ENCODE peak calls at places on chromosomes 4 and X, in eight cellular contexts. W, D, L, Q, C, X, B and F are unnamed samples. For H3K79me2, the result is how much of the 10 kb centered on the place peaks cover.

GRCh38 chr4:108644237-108644636 is 6.2 kb upstream of the OSTC start:
- DNase-seq in W (peak), D (no peak), L (peak), Q (peak), C (no peak), X (no peak), B (no peak), F (peak)

GRCh38 chr4:112109455-112110425 is 35.5 kb upstream of the FAM241A start:
- DNase-seq in W (peak), D (no peak), L (no peak), Q (peak), C (no peak), X (peak), B (no peak), F (peak)

GRCh38 chr4:15362541-15362940 is 65.3 kb upstream of the C1QTNF7 start:
- DNase-seq in W (no peak), D (no peak), L (no peak), Q (no peak), C (no peak), X (no peak), B (no peak), F (no peak)

GRCh38 chr4:172648471-172648870 is 520.1 kb upstream of the GALNT7 start:
- DNase-seq in W (peak), D (no peak), L (no peak), Q (no peak), C (no peak), X (no peak), B (no peak), F (peak)

GRCh38 chr4:70734168-70734954 is 12.6 kb downstream of the RUFY3 start:
- DNase-seq in W (peak), D (no peak), L (no peak), Q (peak), C (no peak), X (peak), B (no peak), F (peak)

GRCh38 chr4:17817027-17817426 is 6.2 kb downstream of the NCAPG start:
- DNase-seq in W (peak), D (peak), L (peak), Q (peak), C (peak), X (peak), B (no peak), F (peak)

GRCh38 chr4:41257901-41258300 is 1.2 kb downstream of the UCHL1 start:
- DNase-seq in W (no peak), D (no peak), L (peak), Q (no peak), C (no peak), X (peak), B (no peak), F (no peak)

GRCh38 chrX:19870710-19871490 is 16.5 kb downstream of the SH3KBP1 start:
- DNase-seq in W (no peak), D (no peak), L (no peak), Q (no peak), C (no peak), X (no peak), B (no peak), F (no peak)

GRCh38 chrX:126994011-126994410 is 174.5 kb downstream of the PRR32 start:
- DNase-seq in W (no peak), D (no peak), L (no peak), Q (no peak), C (no peak), X (no peak), B (no peak), F (no peak)

GRCh38 chr4:183505556-183506388 is 914 bp downstream of the ING2 start:
- DNase-seq in W (peak), D (peak), L (peak), Q (peak), C (peak), X (peak), B (peak), F (peak)

GRCh38 chr4:77100234-77100633 is 24.4 kb upstream of the CCNI start:
- DNase-seq in W (peak), D (no peak), L (peak), Q (no peak), C (no peak), X (no peak), B (no peak), F (no peak)

GRCh38 chr4:77104405-77105292 is 28.9 kb upstream of the CCNI start:
- DNase-seq in W (peak), D (peak), L (no peak), Q (peak), C (no peak), X (peak), B (no peak), F (peak)
- H3K4me3 ChIP-seq in W (no peak), D (no peak), L (no peak), Q (no peak), C (no peak), X (no peak), B (no peak), F (no peak)

GRCh38 chrX:153342762-153343558 is 9.0 kb downstream of the ZNF275 start:
- DNase-seq in W (no peak), D (no peak), L (no peak), Q (no peak), C (no peak), X (no peak), B (no peak), F (no peak)
- H3K79me2 ChIP-seq in W (under half), D (under half), L (under half), Q (half or more), C (under half), X (under half), B (half or more), F (under half)

GRCh38 chr4:39045791-39046221 is 13.6 kb upstream of the TMEM156 start:
- DNase-seq in W (no peak), D (no peak), L (no peak), Q (peak), C (no peak), X (peak), B (no peak), F (no peak)

GRCh38 chr4:39044947-39045734 is 12.9 kb upstream of the TMEM156 start:
- DNase-seq in W (peak), D (no peak), L (peak), Q (peak), C (peak), X (no peak), B (peak), F (no peak)

GRCh38 chr4:39047691-39048090 is 14.3 kb upstream of the KLHL5 start:
- DNase-seq in W (no peak), D (no peak), L (no peak), Q (peak), C (no peak), X (no peak), B (no peak), F (no peak)

GRCh38 chr4:39044364-39044946 is 12.2 kb upstream of the TMEM156 start:
- DNase-seq in W (peak), D (peak), L (peak), Q (peak), C (peak), X (peak), B (peak), F (peak)

GRCh38 chr4:39046243-39046642 is 14.0 kb upstream of the TMEM156 start:
- DNase-seq in W (peak), D (no peak), L (peak), Q (peak), C (no peak), X (no peak), B (peak), F (peak)
- H3K4me3 ChIP-seq in W (peak), D (peak), L (no peak), Q (peak), C (peak), X (peak), B (peak), F (peak)

GRCh38 chr4:153570228-153570973 is 104.2 kb downstream of the TMEM131L start:
- DNase-seq in W (no peak), D (no peak), L (no peak), Q (no peak), C (no peak), X (no peak), B (no peak), F (no peak)
- H3K79me2 ChIP-seq in W (under half), D (under half), L (under half), Q (under half), C (under half), X (under half), B (under half), F (under half)

DNA sequence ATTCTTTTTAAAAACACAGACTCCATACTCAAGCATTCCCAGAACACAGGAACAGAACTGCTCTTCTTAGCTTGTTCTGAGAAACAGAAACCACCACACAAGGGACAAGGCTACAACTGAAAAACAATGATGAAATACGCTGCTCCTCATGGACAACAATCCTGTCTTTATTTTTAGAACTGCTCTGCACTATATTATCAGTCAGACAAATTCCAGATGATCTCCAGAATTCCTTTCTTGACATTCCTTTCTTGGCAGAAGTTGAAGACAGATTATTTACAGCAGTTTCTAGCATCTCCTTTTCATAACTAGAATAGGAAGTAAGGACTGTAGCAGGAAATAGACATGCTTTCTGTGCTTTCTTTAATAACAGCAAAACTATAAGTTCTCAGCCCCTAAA is 36.1 kb downstream of the ANTXR2 start:
- DNase-seq in W (no peak), D (peak), L (no peak), Q (peak), C (no peak), X (peak), B (no peak), F (peak)
- H3K4me3 ChIP-seq in W (no peak), D (no peak), L (no peak), Q (peak), C (no peak), X (no peak), B (no peak), F (no peak)

GRCh38 chr4:40238008-40238699 is 41.3 kb downstream of the RHOH start:
- DNase-seq in W (no peak), D (no peak), L (no peak), Q (no peak), C (no peak), X (no peak), B (peak), F (no peak)
- H3K79me2 ChIP-seq in W (under half), D (under half), L (under half), Q (under half), C (under half), X (under half), B (half or more), F (under half)